ENCODE peak calls at places on chromosomes 4 and X, in nine cellular contexts. B is PC-3, Z is hepatocyte, L is OCI-LY7, O is neural progenitor cell, Y is MM.1S, F is GM23338, H is SK-N-SH, C is HCT116. G is an unnamed sample.

GRCh38 chr4:40630335-40631021 is 814 bp upstream of the RBM47 start:
- DNase-seq in B (peak; percentile 69), Z (peak; percentile 69), L (peak; percentile 62), O (peak; percentile 63), Y (peak; percentile 65), F (peak; percentile 94), H (peak; percentile 21), C (peak; percentile 26), G (no peak)

GRCh38 chrX:99722094-99722493 is 688.0 kb downstream of the PCDH19 start:
- DNase-seq in B (no peak), Z (no peak), L (no peak), O (no peak), Y (no peak), F (peak; percentile 6), H (no peak), C (no peak), G (no peak)

GRCh38 chr4:150063128-150063527 is 15.1 kb upstream of the DCLK2 start:
- DNase-seq in B (no peak), Z (no peak), L (no peak), O (no peak), Y (no peak), F (no peak), H (no peak), C (no peak), G (no peak)

GRCh38 chr4:106034205-106034604 is 138.9 kb downstream of the NPNT start:
- DNase-seq in B (no peak), Z (no peak), L (no peak), O (no peak), Y (no peak), F (no peak), H (no peak), C (no peak), G (peak; percentile 56)

GRCh38 chr4:6008092-6008551 is 10.1 kb downstream of the C4orf50 start:
- DNase-seq in B (no peak), Z (peak; percentile 29), L (no peak), O (peak; percentile 80), Y (no peak), F (peak; percentile 80), H (no peak), C (no peak), G (no peak)

GRCh38 chr4:43423276-43423675 is 530.8 kb downstream of the GRXCR1 start:
- DNase-seq in B (no peak), Z (no peak), L (no peak), O (no peak), Y (no peak), F (no peak), H (no peak), C (no peak), G (peak; percentile 3)

GRCh38 chrX:7202206-7202605 is 54.3 kb upstream of the PUDP start:
- DNase-seq in B (peak; percentile 65), Z (no peak), L (no peak), O (no peak), Y (no peak), F (no peak), H (no peak), C (no peak), G (no peak)

GRCh38 chr4:73311428-73311827 is 52.8 kb upstream of the ANKRD17 start:
- DNase-seq in B (peak; percentile 84), Z (peak; percentile 30), L (peak; percentile 48), O (no peak), Y (peak; percentile 40), F (peak; percentile 53), H (no peak), C (peak; percentile 8), G (peak; percentile 62)

GRCh38 chr4:7805533-7806079 is 134.1 kb downstream of the AFAP1 start:
- DNase-seq in B (peak; percentile 92), Z (peak; percentile 57), L (no peak), O (peak; percentile 61), Y (no peak), F (peak; percentile 68), H (no peak), C (no peak), G (peak; percentile 81)

GRCh38 chr4:177907736-177908424 is 465.6 kb upstream of the AGA start:
- DNase-seq in B (no peak), Z (peak; percentile 40), L (no peak), O (peak; percentile 6), Y (no peak), F (peak; percentile 7), H (no peak), C (no peak), G (no peak)

GRCh38 chrX:14777484-14777883 is 95.4 kb downstream of the FANCB start:
- DNase-seq in B (peak; percentile 2), Z (no peak), L (no peak), O (no peak), Y (no peak), F (no peak), H (no peak), C (no peak), G (peak; percentile 57)

GRCh38 chr4:80678413-80678812 is 342.9 kb downstream of the CFAP299 start:
- DNase-seq in B (no peak), Z (no peak), L (no peak), O (no peak), Y (no peak), F (no peak), H (no peak), C (no peak), G (no peak)

GRCh38 chr4:156686120-156686519 is 285.5 kb downstream of the PDGFC start:
- DNase-seq in B (no peak), Z (peak; percentile 33), L (no peak), O (no peak), Y (no peak), F (no peak), H (peak; percentile 13), C (no peak), G (peak; percentile 94)

GRCh38 chr4:48801016-48801715 is 21.1 kb upstream of the FRYL start:
- DNase-seq in B (no peak), Z (no peak), L (no peak), O (no peak), Y (no peak), F (peak; percentile 27), H (no peak), C (no peak), G (no peak)

GRCh38 chr4:80220711-80221110 is 23.4 kb downstream of the PRDM8 start:
- DNase-seq in B (no peak), Z (no peak), L (no peak), O (no peak), Y (no peak), F (no peak), H (no peak), C (no peak), G (no peak)

GRCh38 chr4:157824006-157824405 is 348.8 kb downstream of the GASK1B start:
- DNase-seq in B (peak; percentile 7), Z (no peak), L (no peak), O (no peak), Y (no peak), F (no peak), H (no peak), C (no peak), G (no peak)

GRCh38 chr4:106864231-106864630 is 171.9 kb downstream of the DKK2 start:
- DNase-seq in B (no peak), Z (no peak), L (no peak), O (no peak), Y (no peak), F (no peak), H (no peak), C (no peak), G (peak; percentile 84)

GRCh38 chrX:38206036-38206435 is 14.6 kb downstream of the SRPX start:
- DNase-seq in B (no peak), Z (no peak), L (no peak), O (no peak), Y (no peak), F (no peak), H (no peak), C (no peak), G (peak; percentile 86)

GRCh38 chrX:103585421-103586313 is at the start of gene TCEAL4:
- DNase-seq in B (peak; percentile 31), Z (peak; percentile 74), L (peak; percentile 49), O (peak; percentile 60), Y (peak; percentile 37), F (peak; percentile 61), H (peak; percentile 71), C (no peak), G (peak; percentile 64)

GRCh38 chrX:152845618-152846240 is 14.9 kb downstream of the NSDHL start:
- DNase-seq in B (no peak), Z (no peak), L (no peak), O (no peak), Y (no peak), F (no peak), H (no peak), C (no peak), G (no peak)

GRCh38 chrX:152843852-152844251 is 13.0 kb downstream of the NSDHL start:
- DNase-seq in B (no peak), Z (no peak), L (no peak), O (no peak), Y (no peak), F (no peak), H (no peak), C (no peak), G (no peak)

GRCh38 chrX:152844256-152844655 is 13.4 kb downstream of the NSDHL start:
- DNase-seq in B (no peak), Z (no peak), L (no peak), O (peak; percentile 23), Y (no peak), F (no peak), H (no peak), C (no peak), G (no peak)

GRCh38 chrX:152850465-152850864 is 19.6 kb downstream of the NSDHL start:
- DNase-seq in B (no peak), Z (no peak), L (no peak), O (no peak), Y (no peak), F (no peak), H (no peak), C (no peak), G (no peak)

GRCh38 chrX:152847281-152847680 is 16.4 kb downstream of the NSDHL start:
- DNase-seq in B (no peak), Z (no peak), L (no peak), O (no peak), Y (no peak), F (no peak), H (no peak), C (no peak), G (no peak)
- H3K36me3 ChIP-seq in B (peaks cover 8% of the 10 kb centered on the region), Z (no peaks in the 10 kb centered on the region), L (peaks cover 31% of the 10 kb centered on the region), O (no peaks in the 10 kb centered on the region), Y (no peaks in the 10 kb centered on the region), F (no peaks in the 10 kb centered on the region), H (peaks cover 39% of the 10 kb centered on the region), C (peaks cover 3% of the 10 kb centered on the region), G (no peaks in the 10 kb centered on the region)

GRCh38 chr4:98685225-98686045 is 27.0 kb upstream of the TSPAN5 start:
- DNase-seq in B (no peak), Z (no peak), L (no peak), O (no peak), Y (no peak), F (no peak), H (no peak), C (no peak), G (no peak)
- TF ChIP-seq EZH2phosphoT487 in B (no peak), Z (no peak), L (no peak), O (no peak), Y (no peak), F (no peak), H (no peak), C (no peak), G (no peak)

GRCh38 chrX:1384738-1385250 is 7.1 kb downstream of the SLC25A6 start:
- DNase-seq in B (no peak), Z (no peak), L (no peak), O (no peak), Y (no peak), F (no peak), H (peak; percentile 21), C (no peak), G (no peak)
- H3K36me3 ChIP-seq in B (peaks cover 41% of the 10 kb centered on the region), Z (no peaks in the 10 kb centered on the region), L (peaks cover 81% of the 10 kb centered on the region), O (peaks cover under 1% of the 10 kb centered on the region), Y (peaks cover 10% of the 10 kb centered on the region), F (peaks cover 33% of the 10 kb centered on the region), H (peaks cover 53% of the 10 kb centered on the region), C (peaks cover 39% of the 10 kb centered on the region), G (peaks cover 26% of the 10 kb centered on the region)

GRCh38 chr4:152098365-152099060 is 337.7 kb upstream of the GATB start:
- DNase-seq in B (no peak), Z (no peak), L (no peak), O (no peak), Y (no peak), F (no peak), H (no peak), C (no peak), G (no peak)
- TF ChIP-seq EZH2phosphoT487 in B (no peak), Z (no peak), L (no peak), O (no peak), Y (no peak), F (no peak), H (no peak), C (no peak), G (no peak)

G was measured in GM23248.